ENCODE peak calls at places on chromosome 10, in five cellular contexts. K, N, J, C and U are unnamed samples.

GRCh38 chr10:95208702-95209391 is 14.8 kb downstream of the ACSM6 start:
- DNase-seq in C (no peak), J (no peak), N (peak; percentile 37), K (no peak), U (peak; percentile 51)

GRCh38 chr10:46314046-46314445 is 27.2 kb downstream of the ANTXRL start:
- DNase-seq in N (no peak), C (no peak), J (no peak), K (no peak), U (no peak)

GRCh38 chr10:132836832-132837540 is 51.0 kb upstream of the NKX6-2 start:
- DNase-seq in J (no peak), N (peak; percentile 69), K (peak; percentile 43), C (no peak), U (peak; percentile 73)

GRCh38 chr10:58436071-58436470 is 50.9 kb downstream of the TFAM start:
- DNase-seq in N (no peak), C (no peak), J (peak; percentile 45), K (no peak), U (peak; percentile 46)

GRCh38 chr10:47323087-47323486 is 833 bp downstream of the GDF2 start:
- DNase-seq in J (no peak), C (no peak), N (no peak), K (no peak), U (no peak)

GRCh38 chr10:58666024-58666423 is 153.4 kb downstream of the BICC1 start:
- DNase-seq in J (peak; percentile 14), N (no peak), C (no peak), K (no peak), U (no peak)

GRCh38 chr10:50631052-50631451 is 7.3 kb upstream of the SGMS1 start:
- DNase-seq in K (no peak), C (no peak), N (no peak), J (no peak), U (no peak)

GRCh38 chr10:132281915-132282666 is 25.7 kb downstream of the STK32C start:
- DNase-seq in N (no peak), J (no peak), K (no peak), C (no peak), U (no peak)

GRCh38 chr10:14540062-14540461 is 209.3 kb upstream of the FRMD4A start:
- DNase-seq in C (no peak), K (no peak), N (no peak), J (no peak), U (no peak)

GRCh38 chr10:20017961-20018360 is 201.7 kb downstream of the PLXDC2 start:
- DNase-seq in N (no peak), C (no peak), K (no peak), J (peak; percentile 46), U (no peak)

GRCh38 chr10:12130237-12130872 is 878 bp downstream of the SEC61A2 start:
- DNase-seq in N (peak; percentile 65), K (peak; percentile 51), C (no peak), J (peak; percentile 69), U (peak; percentile 59)

GRCh38 chr10:123299598-123299997 is 145.4 kb downstream of the BUB3 start:
- DNase-seq in C (no peak), K (no peak), J (no peak), N (no peak), U (no peak)

GRCh38 chr10:67110286-67110685 is 184.4 kb downstream of the LRRTM3 start:
- DNase-seq in C (no peak), K (no peak), N (no peak), J (no peak), U (no peak)

GRCh38 chr10:526651-527312 is 162.7 kb downstream of the DIP2C start:
- DNase-seq in N (no peak), K (no peak), C (no peak), J (no peak), U (no peak)

GRCh38 chr10:77004917-77005564 is 632.6 kb downstream of the KCNMA1 start:
- DNase-seq in N (peak; percentile 57), C (no peak), J (peak; percentile 45), K (peak; percentile 19), U (peak; percentile 61)

GRCh38 chr10:92385836-92386235 is 94.9 kb downstream of the MARCHF5 start:
- DNase-seq in K (no peak), N (no peak), J (no peak), C (no peak), U (no peak)

GRCh38 chr10:127012769-127013152 is 107.5 kb downstream of the DOCK1 start:
- DNase-seq in J (no peak), N (no peak), C (peak; percentile 21), K (peak; percentile 8), U (peak; percentile 79)

GRCh38 chr10:17051851-17052250 is 77.8 kb downstream of the CUBN start:
- DNase-seq in C (no peak), K (no peak), N (no peak), J (no peak), U (no peak)

GRCh38 chr10:47421057-47421952 is 37.2 kb upstream of the ZNF488 start:
- DNase-seq in C (no peak), K (no peak), J (peak; percentile 96), N (no peak), U (peak; percentile 58)

GRCh38 chr10:70053896-70054641 is 1.4 kb downstream of the MACROH2A2 start:
- DNase-seq in J (no peak), N (peak; percentile 38), C (no peak), K (peak; percentile 60), U (peak; percentile 30)
- TF ChIP-seq CTCF in J (peak; percentile 50), N (peak; percentile 48), C (no peak), K (peak; percentile 21), U (peak; percentile 34)

DNA sequence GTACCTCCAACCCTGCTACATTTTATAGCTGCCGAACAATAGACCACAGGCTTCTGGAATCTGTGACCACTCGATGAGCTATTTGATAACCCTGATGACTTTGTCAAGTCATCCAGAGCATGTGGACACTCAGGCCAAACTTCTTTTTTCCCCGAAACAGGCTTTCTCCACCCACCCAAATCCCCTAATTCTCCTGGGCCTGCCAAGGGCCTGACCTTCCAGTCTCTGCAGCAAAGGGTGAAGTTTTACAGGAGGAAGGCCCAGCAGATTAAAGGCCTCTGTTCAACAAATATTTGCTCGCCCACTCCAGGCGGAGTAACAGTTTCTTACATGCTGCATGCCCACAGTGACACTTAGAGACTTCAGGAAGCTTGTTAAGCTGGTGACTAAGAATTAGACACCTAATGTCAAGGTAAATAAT is 2.0 kb downstream of the JCAD start:
- DNase-seq in N (peak; percentile 18), K (no peak), C (no peak), J (no peak), U (no peak)
- H3K27ac ChIP-seq in N (peak overlapping the region; percentile 83), K (peak overlapping the region; percentile 85), C (peak overlapping the region; percentile 42), J (no peak overlapping the region), U (no peak overlapping the region)

GRCh38 chr10:49532461-49532860 is 6.5 kb downstream of the ERCC6 start:
- DNase-seq in J (no peak), K (no peak), N (no peak), C (no peak), U (no peak)

GRCh38 chr10:49528977-49529506 is 9.9 kb downstream of the ERCC6 start:
- DNase-seq in N (no peak), K (no peak), C (no peak), J (no peak), U (no peak)

GRCh38 chr10:49539320-49539885 is 482 bp upstream of the ERCC6 start:
- DNase-seq in J (peak; percentile 63), C (no peak), N (peak; percentile 47), K (peak; percentile 39), U (peak; percentile 57)

GRCh38 chr10:49538381-49539319 is at the start of gene ERCC6:
- DNase-seq in C (peak; percentile 94), K (peak; percentile 99), J (peak; percentile 99), N (peak; percentile 99), U (peak; percentile 99)

DNA sequence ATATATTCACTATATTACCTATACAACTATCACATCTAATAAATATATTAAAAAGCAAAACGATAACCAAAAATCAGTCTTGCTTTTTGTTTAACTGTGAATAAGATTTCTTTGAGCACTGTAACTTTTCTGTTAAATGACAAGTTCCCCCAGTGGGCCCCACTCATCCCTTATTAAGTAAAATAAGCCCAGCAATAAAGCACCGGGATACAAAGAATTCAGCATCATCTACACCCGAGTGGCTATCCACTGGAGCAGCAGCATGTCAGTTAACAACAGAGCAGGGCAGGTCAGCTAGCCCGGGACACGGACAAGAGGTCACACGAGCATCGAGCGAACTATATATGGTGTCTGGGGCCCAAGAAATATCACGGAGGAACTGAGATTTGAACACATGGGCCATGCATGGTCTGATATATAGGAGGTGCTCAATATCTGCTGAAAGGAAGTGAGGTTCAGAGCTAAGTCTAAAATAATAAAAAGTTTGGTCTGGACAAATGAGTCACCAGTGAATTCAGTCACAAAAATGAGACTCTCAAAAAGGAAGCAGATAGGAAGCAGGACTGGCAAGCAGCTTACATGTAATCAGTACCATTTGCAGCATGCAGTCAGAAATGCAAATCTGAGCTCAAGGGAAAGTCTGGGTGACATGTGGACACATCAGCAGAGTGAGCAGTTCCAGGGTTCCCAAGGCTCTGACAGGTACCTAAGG is 4.1 kb downstream of the ERCC6 start:
- DNase-seq in J (peak; percentile 79), K (no peak), N (no peak), C (no peak), U (no peak)
- TF ChIP-seq CTCF in J (no peak), K (no peak), N (no peak), C (no peak), U (no peak)

GRCh38 chr10:78408011-78408410 is 374.3 kb downstream of the RPS24 start:
- DNase-seq in C (no peak), K (no peak), N (no peak), J (no peak), U (no peak)
- H3K27ac ChIP-seq in C (peak overlapping the region; percentile 78), K (no peak overlapping the region), N (no peak overlapping the region), J (no peak overlapping the region), U (no peak overlapping the region)

DNA sequence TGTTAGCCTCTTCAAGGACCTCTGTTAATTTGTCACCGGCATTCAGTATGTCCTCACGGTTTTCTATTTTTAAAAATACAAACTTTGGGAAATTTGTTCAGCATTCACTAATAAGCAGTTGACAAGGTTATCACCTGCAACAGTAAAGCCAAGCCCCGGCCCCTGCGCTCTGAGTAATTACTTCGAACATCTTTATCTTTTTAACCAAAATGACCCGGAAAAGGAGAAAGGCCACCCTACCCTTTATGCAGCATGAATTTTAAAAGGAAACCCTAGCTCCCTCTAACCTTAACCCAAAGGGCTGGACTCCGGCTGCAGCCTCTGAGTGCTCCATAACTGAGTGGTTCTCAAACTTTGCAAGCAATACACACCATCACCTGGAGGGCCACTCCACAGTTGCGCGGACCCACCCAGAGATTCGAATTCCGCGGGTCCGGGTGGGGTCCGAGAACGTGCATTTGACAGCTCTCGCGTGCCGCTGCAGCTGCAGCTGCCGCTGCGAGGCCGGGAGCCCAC is 940 bp downstream of the NSMCE4A start:
- DNase-seq in K (no peak), J (no peak), C (no peak), N (no peak), U (no peak)
- TF ChIP-seq CTCF in K (no peak), J (peak; percentile 10), C (no peak), N (no peak), U (no peak)

GRCh38 chr10:112792487-112793196 is 157.4 kb upstream of the TCF7L2 start:
- DNase-seq in K (peak; percentile 64), N (no peak), C (no peak), J (no peak), U (no peak)
- H3K27ac ChIP-seq in K (no peak overlapping the region), N (no peak overlapping the region), C (peak overlapping the region; percentile 74), J (no peak overlapping the region), U (no peak overlapping the region)